ENCODE peak calls at places on chromosomes 2 and 18, in six cellular contexts. E, K, O, W, F and A are unnamed samples.

GRCh38 chr18:37261246-37261927 is 304.2 kb downstream of the CELF4 start:
- DNase-seq in E (no peak), K (no peak), O (no peak), W (no peak), F (no peak), A (no peak)

GRCh38 chr2:47339745-47340541 is 63.0 kb upstream of the MSH2 start:
- DNase-seq in E (no peak), K (peak), O (no peak), W (no peak), F (no peak), A (no peak)

GRCh38 chr2:19682493-19682892 is 219.3 kb downstream of the TTC32 start:
- DNase-seq in E (no peak), K (no peak), O (no peak), W (no peak), F (no peak), A (no peak)

GRCh38 chr18:3607309-3608098 is 157.5 kb downstream of the TGIF1 start:
- DNase-seq in E (no peak), K (no peak), O (no peak), W (no peak), F (no peak), A (no peak)

GRCh38 chr2:52342458-52342857 is 1310.5 kb upstream of the NRXN1 start:
- DNase-seq in E (no peak), K (peak), O (no peak), W (no peak), F (no peak), A (peak)

GRCh38 chr2:235690809-235691450 is 197.1 kb downstream of the AGAP1 start:
- DNase-seq in E (no peak), K (no peak), O (no peak), W (no peak), F (no peak), A (no peak)

GRCh38 chr2:36214682-36215081 is 140.9 kb upstream of the CRIM1 start:
- DNase-seq in E (no peak), K (peak), O (no peak), W (no peak), F (no peak), A (no peak)

GRCh38 chr2:27520316-27520715 is 23.7 kb downstream of the GCKR start:
- DNase-seq in E (no peak), K (no peak), O (no peak), W (no peak), F (no peak), A (no peak)

GRCh38 chr2:147792966-147793617 is 51.7 kb upstream of the ACVR2A start:
- DNase-seq in E (no peak), K (peak), O (no peak), W (no peak), F (no peak), A (no peak)

GRCh38 chr2:109144271-109144670 is 15.3 kb downstream of the SH3RF3 start:
- DNase-seq in E (no peak), K (no peak), O (no peak), W (no peak), F (no peak), A (no peak)

GRCh38 chr2:23516546-23517256 is 131.7 kb downstream of the KLHL29 start:
- DNase-seq in E (no peak), K (no peak), O (no peak), W (no peak), F (no peak), A (no peak)

GRCh38 chr2:216696751-216697560 is 1.6 kb upstream of the IGFBP5 start:
- DNase-seq in E (no peak), K (peak), O (no peak), W (no peak), F (no peak), A (no peak)

GRCh38 chr2:211957799-211958198 is 580.8 kb downstream of the ERBB4 start:
- DNase-seq in E (no peak), K (no peak), O (no peak), W (no peak), F (no peak), A (no peak)

GRCh38 chr18:59656488-59656887 is 40.7 kb downstream of the CCBE1 start:
- DNase-seq in E (no peak), K (no peak), O (no peak), W (no peak), F (no peak), A (no peak)

GRCh38 chr2:68435605-68436004 is 31.5 kb downstream of the FBXO48 start:
- DNase-seq in E (no peak), K (peak), O (no peak), W (no peak), F (no peak), A (no peak)

GRCh38 chr2:151771599-151772358 is 37.5 kb upstream of the NEB start:
- DNase-seq in E (peak), K (no peak), O (no peak), W (peak), F (no peak), A (peak)

GRCh38 chr2:37555457-37555856 is 116.0 kb downstream of the CDC42EP3 start:
- DNase-seq in E (no peak), K (no peak), O (no peak), W (peak), F (peak), A (no peak)

GRCh38 chr2:176493221-176493825 is 224.1 kb downstream of the MTX2 start:
- DNase-seq in E (no peak), K (no peak), O (no peak), W (no peak), F (no peak), A (no peak)

GRCh38 chr18:154151-154550 is 4.2 kb upstream of the USP14 start:
- DNase-seq in E (no peak), K (peak), O (no peak), W (no peak), F (no peak), A (no peak)

GRCh38 chr2:235238537-235238936 is 255.3 kb upstream of the AGAP1 start:
- DNase-seq in E (peak), K (peak), O (peak), W (peak), F (no peak), A (peak)

GRCh38 chr18:50749421-50749820 is 70.4 kb downstream of the MRO start:
- DNase-seq in E (no peak), K (no peak), O (no peak), W (no peak), F (no peak), A (no peak)

GRCh38 chr18:23882616-23883276 is 131.8 kb upstream of the TTC39C start:
- DNase-seq in E (no peak), K (no peak), O (no peak), W (no peak), F (no peak), A (no peak)

GRCh38 chr2:28434600-28434989 is 41.9 kb downstream of the FOSL2 start:
- DNase-seq in E (no peak), K (no peak), O (no peak), W (no peak), F (no peak), A (no peak)

GRCh38 chr2:157876771-157877108 is 610 bp upstream of the ACVR1 start:
- DNase-seq in E (no peak), K (no peak), O (no peak), W (no peak), F (no peak), A (no peak)

GRCh38 chr2:172461591-172462392 is 34.4 kb downstream of the ITGA6 start:
- DNase-seq in E (no peak), K (peak), O (peak), W (peak), F (peak), A (no peak)

GRCh38 chr2:11250400-11251277 is 93.8 kb downstream of the ROCK2 start:
- DNase-seq in E (no peak), K (no peak), O (no peak), W (no peak), F (no peak), A (no peak)

GRCh38 chr2:195498839-195499490 is 158.1 kb upstream of the SLC39A10 start:
- DNase-seq in E (no peak), K (peak), O (no peak), W (no peak), F (no peak), A (no peak)

GRCh38 chr18:71020342-71021096 is 731.7 kb downstream of the SOCS6 start:
- DNase-seq in E (no peak), K (peak), O (no peak), W (no peak), F (no peak), A (no peak)

GRCh38 chr2:237700583-237701032 is 73.2 kb downstream of the LRRFIP1 start:
- DNase-seq in E (peak), K (peak), O (no peak), W (no peak), F (no peak), A (no peak)

GRCh38 chr2:237697586-237698337 is 70.4 kb downstream of the LRRFIP1 start:
- DNase-seq in E (no peak), K (peak), O (no peak), W (no peak), F (no peak), A (no peak)

GRCh38 chr2:237699870-237700582 is 72.6 kb downstream of the LRRFIP1 start:
- DNase-seq in E (no peak), K (no peak), O (no peak), W (no peak), F (no peak), A (no peak)

GRCh38 chr2:237696471-237696870 is 69.1 kb downstream of the LRRFIP1 start:
- DNase-seq in E (no peak), K (no peak), O (no peak), W (peak), F (peak), A (no peak)

DNA sequence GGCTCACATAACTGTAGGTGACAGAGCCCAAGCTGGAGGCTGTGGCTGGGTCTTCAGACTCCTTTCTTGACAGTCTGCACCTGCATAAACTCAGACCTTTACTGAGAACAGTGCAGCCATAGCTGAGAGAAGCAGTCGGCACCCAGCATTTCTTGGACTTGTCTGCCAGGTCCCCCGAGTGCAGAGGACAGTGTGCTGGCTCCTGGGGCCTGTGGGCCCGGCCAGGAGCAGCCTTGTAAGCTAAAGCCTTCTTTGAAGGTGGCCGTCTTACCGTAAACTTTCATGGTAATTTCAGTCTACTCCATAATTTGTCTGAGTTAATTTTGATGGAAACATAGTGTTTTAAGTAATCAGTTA is 70.9 kb downstream of the LRRFIP1 start:
- DNase-seq in E (no peak), K (no peak), O (no peak), W (no peak), F (no peak), A (no peak)
- H3K4me3 ChIP-seq in E (no peak), K (no peak), O (no peak), W (no peak), F (no peak), A (no peak)

GRCh38 chr2:17800693-17801458 is 15.4 kb upstream of the MSGN1 start:
- DNase-seq in E (no peak), K (no peak), O (no peak), W (no peak), F (no peak), A (no peak)

GRCh38 chr2:17805166-17805565 is 11.1 kb upstream of the MSGN1 start:
- DNase-seq in E (no peak), K (no peak), O (no peak), W (no peak), F (no peak), A (no peak)

GRCh38 chr2:17803492-17803891 is 12.8 kb upstream of the MSGN1 start:
- DNase-seq in E (no peak), K (no peak), O (no peak), W (no peak), F (no peak), A (no peak)

GRCh38 chr2:17805717-17806354 is 10.4 kb upstream of the MSGN1 start:
- DNase-seq in E (no peak), K (no peak), O (no peak), W (no peak), F (no peak), A (no peak)

DNA sequence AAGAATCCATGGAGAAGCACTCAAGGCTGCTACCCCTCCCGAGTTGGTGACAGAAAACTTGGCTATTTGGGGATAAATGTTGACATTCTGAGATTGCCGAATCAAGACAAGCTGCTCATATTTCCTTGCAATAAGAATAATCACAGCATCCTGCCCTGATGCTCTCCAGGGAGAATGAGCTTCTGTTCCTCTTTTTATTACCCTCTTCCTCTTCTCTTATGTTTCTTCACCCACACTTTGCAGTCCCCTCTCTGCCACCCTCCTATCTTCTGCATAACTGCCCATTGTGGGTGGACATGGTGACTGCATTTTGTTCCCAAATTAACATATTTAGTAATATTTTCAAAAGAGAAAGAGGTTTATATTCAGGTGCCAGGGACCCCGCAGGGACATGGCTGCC is 11.9 kb upstream of the MSGN1 start:
- DNase-seq in E (no peak), K (no peak), O (no peak), W (peak), F (no peak), A (no peak)
- H3K4me3 ChIP-seq in E (no peak), K (no peak), O (no peak), W (no peak), F (no peak), A (no peak)

DNA sequence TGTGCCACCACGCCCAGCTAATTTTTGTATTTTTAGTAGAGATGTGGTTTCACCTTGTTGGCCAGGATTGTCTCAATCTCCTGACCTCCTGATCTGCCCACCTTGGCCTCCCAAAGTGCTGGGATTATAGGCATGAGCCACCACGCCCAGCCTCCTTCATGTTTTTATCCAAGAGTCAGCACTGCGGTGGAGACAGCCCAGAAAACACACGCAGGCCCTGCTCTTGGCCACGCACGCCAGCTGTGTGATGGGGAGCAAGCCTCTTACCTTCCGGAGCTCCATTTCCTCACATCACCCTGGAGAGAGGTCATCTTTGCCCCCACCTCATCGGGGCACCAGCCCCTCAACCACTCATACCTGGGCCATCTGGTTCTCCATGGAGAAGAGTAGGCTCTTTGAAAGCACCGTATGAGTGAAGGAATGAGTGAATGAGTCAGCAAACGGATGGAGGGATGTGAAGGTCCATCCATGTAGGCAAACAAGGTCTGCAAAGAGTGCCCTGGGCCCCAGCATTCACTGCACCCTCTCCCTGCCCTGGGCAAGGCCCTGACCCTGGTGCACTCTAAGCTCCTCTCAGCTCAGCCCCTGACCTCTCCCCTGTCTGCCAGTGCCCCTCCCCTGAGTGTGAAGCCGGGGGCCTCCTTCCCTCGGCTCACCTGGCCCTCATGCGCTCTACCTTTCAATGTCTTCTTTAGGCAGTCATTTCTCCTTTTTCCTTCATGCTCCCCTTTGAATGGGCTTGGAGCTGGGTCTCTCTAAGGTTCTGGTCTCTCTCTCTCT is 7.4 kb downstream of the GYPC start:
- DNase-seq in E (no peak), K (no peak), O (no peak), W (no peak), F (no peak), A (no peak)
- H3K4me3 ChIP-seq in E (no peak), K (no peak), O (no peak), W (no peak), F (peak), A (no peak)

GRCh38 chr2:120316071-120316470 is 29.9 kb upstream of the INHBB start:
- DNase-seq in E (no peak), K (no peak), O (no peak), W (no peak), F (no peak), A (no peak)

GRCh38 chr2:120312861-120313694 is 32.9 kb upstream of the INHBB start:
- DNase-seq in E (peak), K (peak), O (peak), W (peak), F (peak), A (peak)

GRCh38 chr2:120315367-120316033 is 30.4 kb upstream of the INHBB start:
- DNase-seq in E (no peak), K (no peak), O (no peak), W (no peak), F (no peak), A (no peak)

GRCh38 chr2:120313695-120314615 is 32.0 kb upstream of the INHBB start:
- DNase-seq in E (no peak), K (no peak), O (peak), W (no peak), F (no peak), A (no peak)

GRCh38 chr2:120314656-120315366 is 31.1 kb upstream of the INHBB start:
- DNase-seq in E (no peak), K (no peak), O (peak), W (no peak), F (peak), A (no peak)
- H3K4me3 ChIP-seq in E (no peak), K (no peak), O (no peak), W (no peak), F (no peak), A (no peak)

GRCh38 chr2:110854355-110855081 is 122.1 kb downstream of the ACOXL start:
- DNase-seq in E (no peak), K (no peak), O (no peak), W (no peak), F (no peak), A (no peak)

GRCh38 chr2:110861616-110862260 is 129.4 kb downstream of the ACOXL start:
- DNase-seq in E (no peak), K (no peak), O (no peak), W (no peak), F (no peak), A (no peak)

GRCh38 chr2:110860620-110861019 is 128.2 kb downstream of the ACOXL start:
- DNase-seq in E (no peak), K (no peak), O (no peak), W (no peak), F (peak), A (no peak)

GRCh38 chr2:110858993-110859770 is 126.8 kb downstream of the ACOXL start:
- DNase-seq in E (no peak), K (no peak), O (no peak), W (no peak), F (peak), A (no peak)

GRCh38 chr2:110858135-110858737 is 125.9 kb downstream of the ACOXL start:
- DNase-seq in E (no peak), K (no peak), O (no peak), W (peak), F (peak), A (no peak)
- H3K4me3 ChIP-seq in E (no peak), K (no peak), O (no peak), W (no peak), F (peak), A (no peak)

GRCh38 chr2:231482806-231483391 is 18.6 kb upstream of the NCL start:
- DNase-seq in E (no peak), K (peak), O (peak), W (peak), F (peak), A (no peak)

GRCh38 chr2:231480781-231481180 is 16.5 kb upstream of the NCL start:
- DNase-seq in E (no peak), K (no peak), O (no peak), W (no peak), F (no peak), A (no peak)

GRCh38 chr2:231487197-231487596 is 22.9 kb upstream of the NCL start:
- DNase-seq in E (no peak), K (no peak), O (no peak), W (no peak), F (no peak), A (no peak)

GRCh38 chr2:231479455-231479854 is 15.2 kb upstream of the NCL start:
- DNase-seq in E (no peak), K (no peak), O (no peak), W (no peak), F (no peak), A (no peak)

GRCh38 chr2:231483398-231484329 is 19.4 kb upstream of the NCL start:
- DNase-seq in E (no peak), K (peak), O (peak), W (peak), F (peak), A (no peak)
- H3K4me3 ChIP-seq in E (no peak), K (peak), O (peak), W (peak), F (peak), A (peak)

GRCh38 chr2:126972272-126972626 is 73.6 kb downstream of the TEX51 start:
- DNase-seq in E (no peak), K (no peak), O (no peak), W (no peak), F (no peak), A (no peak)
- H3K4me3 ChIP-seq in E (no peak), K (no peak), O (peak), W (peak), F (peak), A (no peak)

GRCh38 chr2:107529146-107529545 is 297.5 kb upstream of the RGPD4 start:
- DNase-seq in E (no peak), K (peak), O (no peak), W (no peak), F (no peak), A (no peak)
- H3K4me3 ChIP-seq in E (no peak), K (no peak), O (no peak), W (no peak), F (no peak), A (no peak)